ENCODE peak calls at places on chromosomes 3 and 15, in six cellular contexts. P is PC-9, D is trophoblast cell, F is GM23338, M is uterus, H is transverse colon. K is an unnamed sample.

GRCh38 chr15:63940956-63941620 is 105.2 kb downstream of the DAPK2 start:
- DNase-seq in F (no peak), P (no peak), D (no peak), M (no peak), H (no peak), K (no peak)

GRCh38 chr15:62445244-62445643 is 280.2 kb upstream of the C2CD4B start:
- DNase-seq in H (no peak), M (no peak), P (no peak), D (no peak), F (no peak), K (no peak)

GRCh38 chr15:48292458-48292857 is 38.8 kb upstream of the DUT start:
- DNase-seq in F (no peak), H (no peak), D (no peak), P (no peak), M (no peak), K (no peak)

GRCh38 chr3:18481946-18482548 is 56.9 kb upstream of the SATB1 start:
- DNase-seq in P (no peak), M (no peak), D (peak), H (no peak), F (no peak), K (no peak)

GRCh38 chr3:169751875-169752274 is 13.0 kb downstream of the TERC start:
- DNase-seq in F (no peak), D (no peak), H (no peak), P (no peak), M (no peak), K (no peak)

GRCh38 chr3:67418539-67419529 is 235.6 kb downstream of the SUCLG2 start:
- DNase-seq in D (no peak), M (no peak), H (no peak), P (no peak), F (no peak), K (no peak)

GRCh38 chr3:108145578-108145977 is 54.7 kb upstream of the CD47 start:
- DNase-seq in P (no peak), H (no peak), F (no peak), D (no peak), M (no peak), K (no peak)

GRCh38 chr3:55143928-55144671 is 216.2 kb upstream of the LRTM1 start:
- DNase-seq in F (no peak), P (no peak), D (peak), H (no peak), M (no peak), K (peak)

GRCh38 chr3:128409621-128410581 is 56.8 kb downstream of the DNAJB8 start:
- DNase-seq in M (no peak), D (no peak), H (no peak), P (no peak), F (no peak), K (no peak)

GRCh38 chr3:89699229-89699628 is 591.8 kb downstream of the EPHA3 start:
- DNase-seq in P (no peak), F (no peak), D (no peak), H (peak), M (no peak), K (no peak)
- H3K4me3 ChIP-seq in P (no peak), F (no peak), D (no peak), H (no peak), M (no peak), K (no peak)

GRCh38 chr3:184158394-184158793 is 3.2 kb downstream of the DVL3 start:
- DNase-seq in F (no peak), H (no peak), M (no peak), P (no peak), D (no peak), K (no peak)

GRCh38 chr3:184155644-184156521 is 706 bp downstream of the DVL3 start:
- DNase-seq in M (peak), H (peak), D (no peak), F (peak), P (no peak), K (peak)

GRCh38 chr3:184156522-184156955 is 1.4 kb downstream of the DVL3 start:
- DNase-seq in F (peak), P (peak), D (peak), H (peak), M (peak), K (peak)

GRCh38 chr3:184154909-184155643 is at the start of gene DVL3:
- DNase-seq in M (peak), F (peak), D (peak), P (peak), H (peak), K (peak)

DNA sequence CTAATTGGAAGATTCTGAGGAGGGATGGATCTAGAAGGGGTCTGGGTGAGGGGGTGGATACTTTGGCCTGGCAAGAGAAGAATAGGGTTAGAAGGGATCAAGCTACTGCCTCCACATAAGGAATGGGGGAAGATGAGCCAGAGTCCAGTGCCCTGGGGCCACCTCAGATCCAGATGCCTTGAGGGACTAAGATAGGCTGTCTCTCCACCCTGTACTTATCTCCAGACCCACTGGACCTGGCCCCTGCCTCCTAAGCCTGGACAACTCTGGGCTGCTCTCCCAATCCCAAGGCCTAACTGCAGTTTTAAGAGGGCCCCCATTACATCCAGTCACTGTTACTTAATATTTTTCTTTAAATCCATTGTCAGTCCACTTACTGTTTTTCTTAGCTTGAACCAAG is 2.0 kb downstream of the DVL3 start:
- DNase-seq in F (no peak), H (no peak), P (no peak), D (peak), M (no peak), K (no peak)
- H3K4me3 ChIP-seq in F (peak), H (peak), P (peak), D (peak), M (peak), K (peak)

DNA sequence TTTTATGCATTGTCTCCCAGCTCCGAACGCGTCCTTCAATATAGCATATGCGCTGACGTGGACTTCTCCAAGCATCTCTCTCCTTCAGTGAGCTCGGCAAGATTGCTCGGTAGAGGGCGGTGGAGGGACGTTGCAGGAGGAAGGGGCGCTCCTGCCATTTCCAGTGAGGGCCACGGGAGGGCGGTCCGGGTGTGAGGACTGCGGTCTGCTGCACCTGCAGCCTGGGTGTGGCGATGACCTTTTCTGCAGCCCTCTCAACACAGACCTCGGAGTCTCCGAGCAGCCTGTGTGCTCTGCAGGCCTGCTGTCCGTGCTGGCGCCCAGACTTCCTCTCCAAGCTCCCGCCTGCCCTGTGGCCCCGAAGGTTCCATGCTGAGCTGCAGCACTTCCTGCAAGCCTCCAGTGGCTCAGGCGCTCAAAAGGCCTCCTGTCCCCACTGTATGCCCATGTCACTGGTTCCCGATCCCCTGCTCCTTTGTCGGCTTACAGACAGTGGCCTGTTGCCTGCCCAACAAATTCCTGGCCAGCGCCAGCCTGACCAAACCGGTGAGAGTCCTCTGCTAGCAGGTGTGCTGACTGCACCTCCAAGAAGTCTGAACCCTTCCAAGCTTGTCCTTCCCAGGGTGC is 8.9 kb upstream of the RTP3 start:
- DNase-seq in M (peak), P (peak), F (peak), H (peak), D (peak), K (peak)
- H3K4me3 ChIP-seq in M (no peak), P (no peak), F (peak), H (no peak), D (no peak), K (no peak)

GRCh38 chr3:74847093-74847492 is 232.6 kb upstream of the CNTN3 start:
- DNase-seq in M (no peak), D (no peak), F (no peak), P (no peak), H (no peak), K (no peak)

GRCh38 chr3:74839591-74839990 is 225.1 kb upstream of the CNTN3 start:
- DNase-seq in M (no peak), H (no peak), D (no peak), F (no peak), P (no peak), K (no peak)

GRCh38 chr3:74845086-74845485 is 230.6 kb upstream of the CNTN3 start:
- DNase-seq in F (no peak), H (no peak), M (no peak), P (no peak), D (peak), K (no peak)

GRCh38 chr3:74850381-74850780 is 235.9 kb upstream of the CNTN3 start:
- DNase-seq in H (no peak), F (no peak), P (no peak), D (no peak), M (no peak), K (no peak)

DNA sequence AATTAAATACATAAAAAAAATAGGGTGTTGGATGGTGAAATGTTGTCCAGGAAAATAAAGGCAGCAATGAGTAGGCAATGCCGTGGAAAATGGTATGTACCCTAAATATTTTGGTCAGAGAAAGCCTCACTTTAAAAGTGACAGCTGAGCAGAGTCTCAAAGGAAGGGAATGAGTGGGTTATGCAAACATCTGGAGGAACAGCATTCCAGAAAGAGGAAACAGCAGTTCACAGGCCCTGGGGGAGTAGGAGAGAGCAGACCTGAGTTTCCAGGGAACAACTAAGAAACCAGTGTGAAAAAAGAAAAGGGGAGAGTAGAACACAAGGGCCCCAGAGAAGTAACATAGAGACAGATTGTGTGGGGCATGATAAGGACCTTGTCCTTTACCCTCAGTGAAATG is 230.0 kb upstream of the CNTN3 start:
- DNase-seq in F (peak), H (no peak), M (no peak), P (no peak), D (peak), K (no peak)
- H3K4me3 ChIP-seq in F (no peak), H (no peak), M (no peak), P (no peak), D (no peak), K (no peak)

DNA sequence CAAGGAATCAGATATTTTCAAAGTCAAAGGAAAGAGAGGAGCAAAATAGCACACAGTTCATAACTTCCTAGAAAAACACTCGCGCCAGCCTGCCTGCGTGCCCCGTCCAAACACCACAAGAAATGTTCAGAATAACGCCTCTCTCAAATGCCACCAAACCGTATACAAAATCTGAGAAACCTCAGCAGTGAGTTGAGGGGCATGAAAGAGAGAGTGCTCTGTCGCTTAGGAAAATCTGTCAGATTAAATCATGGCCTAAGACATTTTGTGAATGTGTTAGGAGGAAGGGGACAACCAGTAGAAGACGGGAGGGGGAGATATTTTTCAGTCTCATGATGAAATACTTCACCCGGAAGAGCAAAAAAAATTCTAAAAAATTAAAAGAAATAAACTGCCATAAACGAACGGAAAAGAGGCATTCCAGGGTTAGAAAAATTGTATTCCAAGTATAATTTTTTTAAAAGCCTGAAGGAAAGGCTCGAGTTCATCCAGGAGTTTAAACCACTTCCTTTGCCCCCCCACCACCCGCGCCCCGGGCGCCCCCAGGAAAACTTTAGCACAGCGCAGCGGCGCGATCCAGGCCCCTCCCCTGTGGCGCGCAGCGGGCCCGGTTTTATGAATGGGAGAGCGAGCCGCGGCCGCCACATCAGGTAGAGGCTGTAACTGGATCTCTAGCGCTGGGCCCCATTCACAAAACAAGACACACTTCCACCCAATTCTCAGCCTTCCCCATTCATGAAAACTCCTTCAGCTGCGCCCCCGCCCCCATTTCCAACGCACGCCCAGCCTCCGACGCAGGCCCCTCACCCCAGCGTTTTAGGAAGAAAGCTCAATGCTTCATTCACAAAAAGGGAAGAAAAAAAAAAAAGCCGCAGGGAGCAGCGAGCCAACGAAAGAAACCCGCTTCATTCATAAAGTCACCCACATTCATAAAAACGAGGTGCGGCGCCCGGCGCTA is 1.5 kb downstream of the ETV5 start:
- DNase-seq in P (peak), D (peak), F (peak), H (peak), M (peak), K (peak)
- H3K4me3 ChIP-seq in P (peak), D (peak), F (peak), H (peak), M (peak), K (peak)

GRCh38 chr15:73141216-73141900 is 89.1 kb downstream of the NEO1 start:
- DNase-seq in F (no peak), M (no peak), H (no peak), P (no peak), D (no peak), K (peak)

GRCh38 chr15:73140154-73140553 is 87.9 kb downstream of the NEO1 start:
- DNase-seq in M (no peak), P (no peak), H (no peak), D (no peak), F (no peak), K (no peak)

GRCh38 chr15:73146419-73146818 is 94.2 kb downstream of the NEO1 start:
- DNase-seq in D (no peak), H (no peak), F (no peak), P (no peak), M (no peak), K (no peak)

GRCh38 chr15:73143763-73144155 is 91.5 kb downstream of the NEO1 start:
- DNase-seq in M (no peak), D (no peak), F (no peak), P (no peak), H (no peak), K (no peak)

GRCh38 chr15:73142802-73143762 is 90.8 kb downstream of the NEO1 start:
- DNase-seq in D (no peak), P (no peak), H (no peak), M (no peak), F (no peak), K (no peak)
- H3K4me3 ChIP-seq in D (no peak), P (no peak), H (no peak), M (no peak), F (no peak), K (no peak)

GRCh38 chr3:195440379-195440778 is 2.4 kb downstream of the ACAP2 start:
- DNase-seq in F (no peak), P (no peak), H (no peak), D (no peak), M (no peak), K (no peak)
- H3K4me3 ChIP-seq in F (no peak), P (peak), H (no peak), D (no peak), M (no peak), K (peak)

GRCh38 chr3:77577264-77577663 is 537.4 kb downstream of the ROBO2 start:
- DNase-seq in H (no peak), D (no peak), P (no peak), F (no peak), M (no peak), K (no peak)
- H3K4me3 ChIP-seq in H (no peak), D (no peak), P (no peak), F (no peak), M (no peak), K (no peak)